ENCODE peak calls at places on chromosomes 6 and 20, in ten cellular contexts. One of them, this sample, is unnamed.

GRCh38 chr6:118665011-118665410 is 13.6 kb upstream of the CEP85L start:
- DNase-seq in stimulated activated CD4-positive, alpha-beta T cell treated with anti-CD3 and anti-CD28 coated beads, TNF-alpha, amount 100 ng/mL, for 24 hours: no peak
- DNase-seq in stimulated activated CD8-positive, alpha-beta memory T cell treated with anti-CD3 and anti-CD28 coated beads, Interleukin-2, amount 100 ng/mL, for 48 hours: no peak
- DNase-seq in AML-193: no peak
- DNase-seq in CD4-positive, alpha-beta T cell: no peak
- DNase-seq in upper lobe of left lung: no peak
- DNase-seq in endothelial cell of umbilical vein: no peak
- DNase-seq in dermis microvascular lymphatic vessel endothelial cell: no peak
- DNase-seq in NCI-H510A treated with DMSO at 0.1 percent for 48 hours: no peak
- DNase-seq in iris pigment epithelial cell: no peak
- DNase-seq in this sample: no peak

GRCh38 chr20:44720617-44720993 is 5.4 kb downstream of the CCN5 start:
- DNase-seq in CD4-positive, alpha-beta T cell: no peak
- DNase-seq in AML-193: no peak
- DNase-seq in stimulated activated CD4-positive, alpha-beta T cell treated with anti-CD3 and anti-CD28 coated beads, TNF-alpha, amount 100 ng/mL, for 24 hours: no peak
- DNase-seq in endothelial cell of umbilical vein: no peak
- DNase-seq in NCI-H510A treated with DMSO at 0.1 percent for 48 hours: no peak
- DNase-seq in dermis microvascular lymphatic vessel endothelial cell: no peak
- DNase-seq in iris pigment epithelial cell: peak
- DNase-seq in upper lobe of left lung: no peak
- DNase-seq in stimulated activated CD8-positive, alpha-beta memory T cell treated with anti-CD3 and anti-CD28 coated beads, Interleukin-2, amount 100 ng/mL, for 48 hours: no peak
- DNase-seq in this sample: peak

GRCh38 chr6:113649276-113649675 is 207.9 kb upstream of the MARCKS start:
- DNase-seq in AML-193: peak
- DNase-seq in endothelial cell of umbilical vein: no peak
- DNase-seq in dermis microvascular lymphatic vessel endothelial cell: no peak
- DNase-seq in iris pigment epithelial cell: peak
- DNase-seq in stimulated activated CD4-positive, alpha-beta T cell treated with anti-CD3 and anti-CD28 coated beads, TNF-alpha, amount 100 ng/mL, for 24 hours: no peak
- DNase-seq in CD4-positive, alpha-beta T cell: no peak
- DNase-seq in upper lobe of left lung: peak
- DNase-seq in stimulated activated CD8-positive, alpha-beta memory T cell treated with anti-CD3 and anti-CD28 coated beads, Interleukin-2, amount 100 ng/mL, for 48 hours: no peak
- DNase-seq in NCI-H510A treated with DMSO at 0.1 percent for 48 hours: no peak
- DNase-seq in this sample: no peak

GRCh38 chr6:117138920-117139319 is 126.4 kb upstream of the VGLL2 start:
- DNase-seq in stimulated activated CD8-positive, alpha-beta memory T cell treated with anti-CD3 and anti-CD28 coated beads, Interleukin-2, amount 100 ng/mL, for 48 hours: no peak
- DNase-seq in stimulated activated CD4-positive, alpha-beta T cell treated with anti-CD3 and anti-CD28 coated beads, TNF-alpha, amount 100 ng/mL, for 24 hours: no peak
- DNase-seq in CD4-positive, alpha-beta T cell: no peak
- DNase-seq in upper lobe of left lung: no peak
- DNase-seq in iris pigment epithelial cell: no peak
- DNase-seq in dermis microvascular lymphatic vessel endothelial cell: no peak
- DNase-seq in AML-193: no peak
- DNase-seq in NCI-H510A treated with DMSO at 0.1 percent for 48 hours: no peak
- DNase-seq in endothelial cell of umbilical vein: no peak
- DNase-seq in this sample: no peak

GRCh38 chr6:133632206-133632605 is 256.7 kb upstream of the TCF21 start:
- DNase-seq in NCI-H510A treated with DMSO at 0.1 percent for 48 hours: no peak
- DNase-seq in stimulated activated CD4-positive, alpha-beta T cell treated with anti-CD3 and anti-CD28 coated beads, TNF-alpha, amount 100 ng/mL, for 24 hours: no peak
- DNase-seq in dermis microvascular lymphatic vessel endothelial cell: no peak
- DNase-seq in endothelial cell of umbilical vein: no peak
- DNase-seq in stimulated activated CD8-positive, alpha-beta memory T cell treated with anti-CD3 and anti-CD28 coated beads, Interleukin-2, amount 100 ng/mL, for 48 hours: no peak
- DNase-seq in iris pigment epithelial cell: peak
- DNase-seq in upper lobe of left lung: no peak
- DNase-seq in AML-193: no peak
- DNase-seq in CD4-positive, alpha-beta T cell: no peak
- DNase-seq in this sample: no peak

GRCh38 chr6:36848658-36849441 is 9.6 kb upstream of the CPNE5 start:
- DNase-seq in upper lobe of left lung: peak
- DNase-seq in iris pigment epithelial cell: peak
- DNase-seq in NCI-H510A treated with DMSO at 0.1 percent for 48 hours: peak
- DNase-seq in CD4-positive, alpha-beta T cell: no peak
- DNase-seq in endothelial cell of umbilical vein: peak
- DNase-seq in stimulated activated CD8-positive, alpha-beta memory T cell treated with anti-CD3 and anti-CD28 coated beads, Interleukin-2, amount 100 ng/mL, for 48 hours: no peak
- DNase-seq in dermis microvascular lymphatic vessel endothelial cell: no peak
- DNase-seq in stimulated activated CD4-positive, alpha-beta T cell treated with anti-CD3 and anti-CD28 coated beads, TNF-alpha, amount 100 ng/mL, for 24 hours: no peak
- DNase-seq in AML-193: no peak
- DNase-seq in this sample: peak

GRCh38 chr6:113011803-113012202 is 664.7 kb downstream of the RFPL4B start:
- DNase-seq in stimulated activated CD8-positive, alpha-beta memory T cell treated with anti-CD3 and anti-CD28 coated beads, Interleukin-2, amount 100 ng/mL, for 48 hours: no peak
- DNase-seq in iris pigment epithelial cell: peak
- DNase-seq in AML-193: no peak
- DNase-seq in CD4-positive, alpha-beta T cell: no peak
- DNase-seq in upper lobe of left lung: no peak
- DNase-seq in stimulated activated CD4-positive, alpha-beta T cell treated with anti-CD3 and anti-CD28 coated beads, TNF-alpha, amount 100 ng/mL, for 24 hours: no peak
- DNase-seq in endothelial cell of umbilical vein: no peak
- DNase-seq in NCI-H510A treated with DMSO at 0.1 percent for 48 hours: no peak
- DNase-seq in dermis microvascular lymphatic vessel endothelial cell: no peak
- DNase-seq in this sample: no peak

GRCh38 chr20:44467289-44467883 is 8.3 kb upstream of the TTPAL start:
- DNase-seq in AML-193: no peak
- DNase-seq in NCI-H510A treated with DMSO at 0.1 percent for 48 hours: no peak
- DNase-seq in CD4-positive, alpha-beta T cell: no peak
- DNase-seq in endothelial cell of umbilical vein: no peak
- DNase-seq in upper lobe of left lung: no peak
- DNase-seq in stimulated activated CD4-positive, alpha-beta T cell treated with anti-CD3 and anti-CD28 coated beads, TNF-alpha, amount 100 ng/mL, for 24 hours: no peak
- DNase-seq in stimulated activated CD8-positive, alpha-beta memory T cell treated with anti-CD3 and anti-CD28 coated beads, Interleukin-2, amount 100 ng/mL, for 48 hours: no peak
- DNase-seq in iris pigment epithelial cell: peak
- DNase-seq in dermis microvascular lymphatic vessel endothelial cell: no peak
- DNase-seq in this sample: no peak

GRCh38 chr6:106510090-106510970 is 119.0 kb downstream of the RTN4IP1 start:
- DNase-seq in stimulated activated CD4-positive, alpha-beta T cell treated with anti-CD3 and anti-CD28 coated beads, TNF-alpha, amount 100 ng/mL, for 24 hours: peak
- DNase-seq in stimulated activated CD8-positive, alpha-beta memory T cell treated with anti-CD3 and anti-CD28 coated beads, Interleukin-2, amount 100 ng/mL, for 48 hours: peak
- DNase-seq in dermis microvascular lymphatic vessel endothelial cell: no peak
- DNase-seq in endothelial cell of umbilical vein: no peak
- DNase-seq in AML-193: peak
- DNase-seq in upper lobe of left lung: peak
- DNase-seq in NCI-H510A treated with DMSO at 0.1 percent for 48 hours: peak
- DNase-seq in CD4-positive, alpha-beta T cell: peak
- DNase-seq in iris pigment epithelial cell: peak
- DNase-seq in this sample: peak

GRCh38 chr6:18390476-18390875 is 3.3 kb downstream of the RNF144B start:
- DNase-seq in dermis microvascular lymphatic vessel endothelial cell: no peak
- DNase-seq in NCI-H510A treated with DMSO at 0.1 percent for 48 hours: no peak
- DNase-seq in CD4-positive, alpha-beta T cell: no peak
- DNase-seq in endothelial cell of umbilical vein: no peak
- DNase-seq in iris pigment epithelial cell: no peak
- DNase-seq in stimulated activated CD4-positive, alpha-beta T cell treated with anti-CD3 and anti-CD28 coated beads, TNF-alpha, amount 100 ng/mL, for 24 hours: no peak
- DNase-seq in AML-193: no peak
- DNase-seq in stimulated activated CD8-positive, alpha-beta memory T cell treated with anti-CD3 and anti-CD28 coated beads, Interleukin-2, amount 100 ng/mL, for 48 hours: no peak
- DNase-seq in upper lobe of left lung: no peak
- DNase-seq in this sample: no peak

GRCh38 chr6:125104425-125104824 is 49.1 kb upstream of the TPD52L1 start:
- DNase-seq in stimulated activated CD4-positive, alpha-beta T cell treated with anti-CD3 and anti-CD28 coated beads, TNF-alpha, amount 100 ng/mL, for 24 hours: no peak
- DNase-seq in NCI-H510A treated with DMSO at 0.1 percent for 48 hours: no peak
- DNase-seq in upper lobe of left lung: no peak
- DNase-seq in endothelial cell of umbilical vein: peak
- DNase-seq in iris pigment epithelial cell: peak
- DNase-seq in CD4-positive, alpha-beta T cell: no peak
- DNase-seq in stimulated activated CD8-positive, alpha-beta memory T cell treated with anti-CD3 and anti-CD28 coated beads, Interleukin-2, amount 100 ng/mL, for 48 hours: no peak
- DNase-seq in dermis microvascular lymphatic vessel endothelial cell: no peak
- DNase-seq in AML-193: no peak
- DNase-seq in this sample: no peak

GRCh38 chr6:167797079-167797870 is 29.4 kb upstream of the AFDN start:
- DNase-seq in upper lobe of left lung: no peak
- DNase-seq in AML-193: no peak
- DNase-seq in stimulated activated CD8-positive, alpha-beta memory T cell treated with anti-CD3 and anti-CD28 coated beads, Interleukin-2, amount 100 ng/mL, for 48 hours: no peak
- DNase-seq in endothelial cell of umbilical vein: no peak
- DNase-seq in CD4-positive, alpha-beta T cell: no peak
- DNase-seq in NCI-H510A treated with DMSO at 0.1 percent for 48 hours: no peak
- DNase-seq in stimulated activated CD4-positive, alpha-beta T cell treated with anti-CD3 and anti-CD28 coated beads, TNF-alpha, amount 100 ng/mL, for 24 hours: no peak
- DNase-seq in iris pigment epithelial cell: no peak
- DNase-seq in dermis microvascular lymphatic vessel endothelial cell: no peak
- DNase-seq in this sample: no peak

GRCh38 chr20:59814835-59815340 is 118.5 kb downstream of the SYCP2 start:
- DNase-seq in NCI-H510A treated with DMSO at 0.1 percent for 48 hours: no peak
- DNase-seq in AML-193: no peak
- DNase-seq in stimulated activated CD8-positive, alpha-beta memory T cell treated with anti-CD3 and anti-CD28 coated beads, Interleukin-2, amount 100 ng/mL, for 48 hours: no peak
- DNase-seq in upper lobe of left lung: no peak
- DNase-seq in iris pigment epithelial cell: no peak
- DNase-seq in CD4-positive, alpha-beta T cell: no peak
- DNase-seq in endothelial cell of umbilical vein: no peak
- DNase-seq in stimulated activated CD4-positive, alpha-beta T cell treated with anti-CD3 and anti-CD28 coated beads, TNF-alpha, amount 100 ng/mL, for 24 hours: no peak
- DNase-seq in dermis microvascular lymphatic vessel endothelial cell: no peak
- DNase-seq in this sample: no peak

GRCh38 chr6:29653452-29654038 is 3.3 kb upstream of the MOG start:
- DNase-seq in AML-193: peak
- DNase-seq in stimulated activated CD8-positive, alpha-beta memory T cell treated with anti-CD3 and anti-CD28 coated beads, Interleukin-2, amount 100 ng/mL, for 48 hours: no peak
- DNase-seq in CD4-positive, alpha-beta T cell: no peak
- DNase-seq in iris pigment epithelial cell: peak
- DNase-seq in dermis microvascular lymphatic vessel endothelial cell: peak
- DNase-seq in NCI-H510A treated with DMSO at 0.1 percent for 48 hours: peak
- DNase-seq in endothelial cell of umbilical vein: peak
- DNase-seq in upper lobe of left lung: peak
- DNase-seq in stimulated activated CD4-positive, alpha-beta T cell treated with anti-CD3 and anti-CD28 coated beads, TNF-alpha, amount 100 ng/mL, for 24 hours: no peak
- DNase-seq in this sample: peak

GRCh38 chr6:49556429-49556837 is 6.0 kb downstream of the C6orf141 start:
- DNase-seq in dermis microvascular lymphatic vessel endothelial cell: peak
- DNase-seq in stimulated activated CD8-positive, alpha-beta memory T cell treated with anti-CD3 and anti-CD28 coated beads, Interleukin-2, amount 100 ng/mL, for 48 hours: no peak
- DNase-seq in iris pigment epithelial cell: peak
- DNase-seq in NCI-H510A treated with DMSO at 0.1 percent for 48 hours: peak
- DNase-seq in endothelial cell of umbilical vein: peak
- DNase-seq in upper lobe of left lung: peak
- DNase-seq in AML-193: no peak
- DNase-seq in CD4-positive, alpha-beta T cell: no peak
- DNase-seq in stimulated activated CD4-positive, alpha-beta T cell treated with anti-CD3 and anti-CD28 coated beads, TNF-alpha, amount 100 ng/mL, for 24 hours: no peak
- DNase-seq in this sample: no peak

GRCh38 chr6:125041740-125042459 is 79.7 kb downstream of the RNF217 start:
- DNase-seq in NCI-H510A treated with DMSO at 0.1 percent for 48 hours: no peak
- DNase-seq in endothelial cell of umbilical vein: peak
- DNase-seq in upper lobe of left lung: no peak
- DNase-seq in CD4-positive, alpha-beta T cell: no peak
- DNase-seq in stimulated activated CD4-positive, alpha-beta T cell treated with anti-CD3 and anti-CD28 coated beads, TNF-alpha, amount 100 ng/mL, for 24 hours: no peak
- DNase-seq in stimulated activated CD8-positive, alpha-beta memory T cell treated with anti-CD3 and anti-CD28 coated beads, Interleukin-2, amount 100 ng/mL, for 48 hours: no peak
- DNase-seq in iris pigment epithelial cell: peak
- DNase-seq in AML-193: peak
- DNase-seq in dermis microvascular lymphatic vessel endothelial cell: no peak
- DNase-seq in this sample: no peak

GRCh38 chr6:127347188-127347587 is 3.8 kb upstream of the ECHDC1 start:
- DNase-seq in NCI-H510A treated with DMSO at 0.1 percent for 48 hours: no peak
- DNase-seq in dermis microvascular lymphatic vessel endothelial cell: no peak
- DNase-seq in upper lobe of left lung: no peak
- DNase-seq in endothelial cell of umbilical vein: no peak
- DNase-seq in iris pigment epithelial cell: peak
- DNase-seq in stimulated activated CD4-positive, alpha-beta T cell treated with anti-CD3 and anti-CD28 coated beads, TNF-alpha, amount 100 ng/mL, for 24 hours: no peak
- DNase-seq in stimulated activated CD8-positive, alpha-beta memory T cell treated with anti-CD3 and anti-CD28 coated beads, Interleukin-2, amount 100 ng/mL, for 48 hours: no peak
- DNase-seq in CD4-positive, alpha-beta T cell: no peak
- DNase-seq in AML-193: peak
- DNase-seq in this sample: no peak

GRCh38 chr6:129644567-129645015 is 65.4 kb downstream of the ARHGAP18 start:
- DNase-seq in stimulated activated CD8-positive, alpha-beta memory T cell treated with anti-CD3 and anti-CD28 coated beads, Interleukin-2, amount 100 ng/mL, for 48 hours: no peak
- DNase-seq in CD4-positive, alpha-beta T cell: no peak
- DNase-seq in upper lobe of left lung: no peak
- DNase-seq in AML-193: no peak
- DNase-seq in dermis microvascular lymphatic vessel endothelial cell: peak
- DNase-seq in stimulated activated CD4-positive, alpha-beta T cell treated with anti-CD3 and anti-CD28 coated beads, TNF-alpha, amount 100 ng/mL, for 24 hours: no peak
- DNase-seq in iris pigment epithelial cell: peak
- DNase-seq in endothelial cell of umbilical vein: peak
- DNase-seq in NCI-H510A treated with DMSO at 0.1 percent for 48 hours: no peak
- DNase-seq in this sample: no peak

GRCh38 chr6:44064089-44064947 is 62.9 kb downstream of the MRPL14 start:
- DNase-seq in upper lobe of left lung: peak
- DNase-seq in CD4-positive, alpha-beta T cell: no peak
- DNase-seq in dermis microvascular lymphatic vessel endothelial cell: peak
- DNase-seq in stimulated activated CD4-positive, alpha-beta T cell treated with anti-CD3 and anti-CD28 coated beads, TNF-alpha, amount 100 ng/mL, for 24 hours: no peak
- DNase-seq in AML-193: no peak
- DNase-seq in stimulated activated CD8-positive, alpha-beta memory T cell treated with anti-CD3 and anti-CD28 coated beads, Interleukin-2, amount 100 ng/mL, for 48 hours: no peak
- DNase-seq in endothelial cell of umbilical vein: peak
- DNase-seq in NCI-H510A treated with DMSO at 0.1 percent for 48 hours: no peak
- DNase-seq in iris pigment epithelial cell: peak
- DNase-seq in this sample: no peak

This sample was measured in DMS79 treated with DMSO at 0.1 percent for 48 hours.